ENCODE peak calls at places on chromosomes 11 and 22, in nine cellular contexts. D, L, P, A, R, Q, T, W and H are unnamed samples.

GRCh38 chr11:88478136-88478785 is 140.7 kb upstream of the CTSC start:
- DNase-seq in L (no peak), P (no peak), T (no peak), D (no peak), W (no peak), R (no peak), Q (no peak), A (no peak), H (no peak)

GRCh38 chr22:49967333-49968241 is 7.0 kb downstream of the PIM3 start:
- DNase-seq in D (peak), L (peak), P (peak), T (peak), R (peak), W (peak), Q (no peak), A (no peak), H (peak)

GRCh38 chr11:65355013-65355775 is 643 bp downstream of the TIGD3 start:
- DNase-seq in W (peak), A (no peak), D (peak), R (no peak), Q (no peak), L (peak), P (peak), T (peak), H (peak)

GRCh38 chr11:13776134-13776815 is 107.8 kb downstream of the FAR1 start:
- DNase-seq in A (no peak), T (peak), Q (peak), R (no peak), W (no peak), P (no peak), L (no peak), D (no peak), H (no peak)

GRCh38 chr11:15035283-15035682 is 38.1 kb upstream of the CALCB start:
- DNase-seq in T (no peak), R (no peak), D (no peak), A (no peak), L (no peak), W (no peak), P (no peak), Q (no peak), H (peak)

GRCh38 chr11:28833169-28833568 is 725.0 kb downstream of the METTL15 start:
- DNase-seq in T (no peak), W (no peak), R (no peak), D (no peak), L (no peak), P (no peak), Q (no peak), A (no peak), H (no peak)

GRCh38 chr22:46069518-46070214 is 80.7 kb upstream of the PPARA start:
- DNase-seq in L (no peak), T (no peak), D (peak), R (peak), Q (peak), P (peak), A (peak), W (peak), H (peak)

GRCh38 chr22:38871360-38872171 is 450 bp downstream of the CBX6 start:
- DNase-seq in D (no peak), P (peak), R (peak), T (peak), A (no peak), W (peak), L (peak), Q (no peak), H (peak)

GRCh38 chr22:45235101-45235777 is 5.5 kb downstream of the KIAA0930 start:
- DNase-seq in L (no peak), A (no peak), R (peak), Q (no peak), D (peak), W (no peak), T (no peak), P (no peak), H (peak)

GRCh38 chr11:117915672-117916235 is 13.4 kb downstream of the TMPRSS13 start:
- DNase-seq in T (no peak), D (no peak), W (no peak), Q (no peak), P (no peak), L (no peak), R (no peak), A (no peak), H (no peak)

GRCh38 chr11:104435498-104435897 is 271.6 kb upstream of the PDGFD start:
- DNase-seq in R (no peak), W (no peak), Q (no peak), T (no peak), D (no peak), A (no peak), L (no peak), P (no peak), H (no peak)

GRCh38 chr22:30182365-30182764 is 64.2 kb downstream of the LIF start:
- DNase-seq in A (no peak), P (no peak), T (no peak), L (no peak), D (no peak), W (no peak), Q (no peak), R (no peak), H (no peak)

GRCh38 chr11:64853709-64854108 is 9.3 kb upstream of the CDC42BPG start:
- DNase-seq in D (no peak), Q (no peak), A (no peak), P (no peak), T (peak), L (no peak), R (no peak), W (no peak), H (peak)

GRCh38 chr11:47409440-47410403 is 1.3 kb downstream of the SLC39A13 start:
- DNase-seq in Q (no peak), T (no peak), D (no peak), R (no peak), A (no peak), W (no peak), L (peak), P (no peak), H (no peak)

GRCh38 chr22:17832665-17833064 is 58.4 kb upstream of the BID start:
- DNase-seq in L (no peak), P (no peak), T (no peak), R (no peak), Q (no peak), D (no peak), W (no peak), A (no peak), H (peak)

DNA sequence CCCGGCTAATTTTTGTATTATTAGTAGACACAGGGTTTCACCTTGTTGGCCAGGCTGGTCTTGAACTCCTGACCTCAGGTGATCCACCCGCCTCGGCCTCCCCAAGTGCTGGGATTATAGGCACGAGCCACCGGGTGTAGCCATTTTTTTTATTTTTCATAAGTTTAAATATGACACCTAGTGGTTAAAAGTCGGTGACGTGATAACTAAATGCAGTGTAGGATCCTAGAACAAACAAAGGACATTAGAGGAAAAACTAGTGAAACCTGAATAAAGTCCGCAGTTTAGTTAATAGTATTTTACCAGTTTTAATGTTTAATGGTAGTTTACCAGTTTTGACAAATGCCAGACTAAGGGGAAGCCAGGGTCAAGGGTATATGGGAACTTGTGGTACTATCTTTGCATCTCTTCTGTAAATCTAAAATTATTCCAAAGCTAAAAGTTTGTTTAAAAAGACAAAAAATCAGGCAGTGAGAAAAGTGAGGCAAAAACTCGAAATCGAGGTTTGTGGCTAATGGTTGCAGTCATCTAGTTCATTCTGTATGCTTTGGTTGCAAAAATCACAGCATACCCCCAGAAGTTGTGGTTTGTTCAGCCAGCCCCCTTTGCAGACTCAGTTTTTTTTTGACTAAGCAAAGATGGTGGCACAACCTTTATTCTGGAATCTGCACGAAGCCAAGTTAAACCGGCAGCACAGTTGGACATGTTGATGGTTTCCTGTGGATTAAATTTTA is 29.6 kb downstream of the TOM1 start:
- DNase-seq in D (no peak), Q (no peak), R (no peak), L (peak), A (no peak), T (no peak), W (no peak), P (no peak), H (no peak)
- TF ChIP-seq CTCF in D (no peak), Q (no peak), R (no peak), L (no peak), A (no peak), T (no peak), W (no peak), P (no peak), H (no peak)

DNA sequence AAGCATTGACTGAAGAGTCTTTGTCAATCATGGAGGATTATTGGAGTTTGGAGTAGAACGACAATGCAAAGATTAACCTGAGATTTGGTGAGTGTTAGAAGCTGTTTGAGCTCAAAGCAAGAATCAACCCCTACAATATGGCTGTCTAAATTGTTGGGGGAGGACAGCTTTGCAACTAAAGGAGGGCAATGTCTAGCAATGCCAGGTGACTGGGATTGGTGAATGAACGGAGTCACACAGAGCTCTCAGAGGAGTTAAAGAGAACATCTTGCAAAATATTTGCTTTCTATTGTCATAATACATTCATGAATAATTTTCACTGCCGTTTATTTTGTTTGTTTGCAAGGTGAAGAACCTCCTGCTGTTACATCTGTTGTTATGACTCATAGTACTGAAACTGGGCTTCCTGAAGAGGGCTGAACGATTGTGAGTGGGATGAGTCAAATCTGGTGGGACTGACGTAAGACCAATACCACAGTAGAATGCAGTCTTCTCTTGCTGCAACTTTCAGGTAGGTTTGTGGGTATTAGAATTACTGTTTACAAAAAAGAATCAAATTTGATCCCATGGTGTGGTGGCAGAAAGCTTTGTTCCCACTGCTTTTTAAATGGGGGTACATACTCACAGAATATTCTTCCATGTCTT is 281.9 kb downstream of the CADM1 start:
- DNase-seq in L (no peak), Q (no peak), D (no peak), W (no peak), P (no peak), R (no peak), A (peak), T (no peak), H (no peak)
- H3K4me3 ChIP-seq in L (no peak), Q (no peak), D (no peak), W (no peak), P (no peak), R (no peak), A (no peak), T (no peak), H (no peak)

GRCh38 chr11:19160839-19161238 is 40.9 kb downstream of the CSRP3 start:
- DNase-seq in W (no peak), R (no peak), T (no peak), D (no peak), A (no peak), Q (no peak), P (no peak), L (no peak), H (no peak)
- TF ChIP-seq CTCF in W (no peak), R (no peak), T (no peak), D (no peak), A (no peak), Q (no peak), P (no peak), L (no peak), H (no peak)

DNA sequence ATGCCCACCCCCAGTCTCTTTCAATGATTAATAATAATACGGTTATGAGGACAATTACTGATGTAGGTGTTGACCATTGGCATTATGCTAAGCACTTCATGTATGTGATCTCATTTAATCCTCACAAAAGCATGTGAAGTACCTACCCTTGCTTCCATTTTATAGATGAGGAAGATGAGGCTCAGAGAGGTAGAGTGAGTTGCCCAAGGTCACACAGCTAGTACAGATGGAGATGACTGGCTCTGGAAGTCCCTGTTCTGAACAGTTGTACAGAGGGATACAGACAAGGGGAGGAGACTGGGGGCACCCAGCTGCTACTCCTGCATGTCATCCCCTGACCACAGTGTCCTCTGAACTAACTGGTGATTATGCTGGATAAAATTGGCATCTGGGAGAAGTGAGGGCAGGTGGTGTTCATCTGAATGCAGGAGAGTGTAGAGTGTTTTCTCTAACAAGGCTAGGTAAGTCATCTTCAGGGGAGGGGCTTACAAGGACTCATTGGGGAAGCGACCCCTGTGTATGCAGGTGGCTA is 43.2 kb downstream of the KIAA1671 start:
- DNase-seq in Q (no peak), R (no peak), A (no peak), T (no peak), L (no peak), D (no peak), W (no peak), P (no peak), H (no peak)
- H3K4me3 ChIP-seq in Q (peak), R (no peak), A (no peak), T (no peak), L (no peak), D (no peak), W (no peak), P (no peak), H (no peak)

DNA sequence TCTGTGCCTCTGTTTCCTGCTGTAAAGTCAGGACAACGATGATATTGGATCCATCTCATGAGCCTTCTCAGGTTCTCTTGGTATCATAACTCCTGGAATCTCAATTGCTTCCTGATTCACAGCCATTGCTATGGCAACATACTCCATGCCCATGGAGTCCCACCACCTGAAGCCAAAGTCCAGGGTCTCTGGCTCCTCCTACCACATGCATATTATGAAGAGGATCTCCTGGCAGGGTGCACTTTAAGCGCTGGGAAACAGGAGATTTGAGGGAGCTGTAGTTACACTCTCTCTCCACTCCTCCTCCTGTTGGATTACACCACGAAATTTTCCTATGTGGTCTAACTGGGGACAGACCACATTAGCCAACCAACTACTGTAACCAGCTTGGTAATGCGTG is 130.9 kb upstream of the SEZ6L start:
- DNase-seq in L (no peak), Q (no peak), P (no peak), R (no peak), D (no peak), A (no peak), T (no peak), W (no peak), H (no peak)
- TF ChIP-seq CTCF in L (no peak), Q (no peak), P (no peak), R (no peak), D (no peak), A (no peak), T (no peak), W (no peak), H (no peak)

DNA sequence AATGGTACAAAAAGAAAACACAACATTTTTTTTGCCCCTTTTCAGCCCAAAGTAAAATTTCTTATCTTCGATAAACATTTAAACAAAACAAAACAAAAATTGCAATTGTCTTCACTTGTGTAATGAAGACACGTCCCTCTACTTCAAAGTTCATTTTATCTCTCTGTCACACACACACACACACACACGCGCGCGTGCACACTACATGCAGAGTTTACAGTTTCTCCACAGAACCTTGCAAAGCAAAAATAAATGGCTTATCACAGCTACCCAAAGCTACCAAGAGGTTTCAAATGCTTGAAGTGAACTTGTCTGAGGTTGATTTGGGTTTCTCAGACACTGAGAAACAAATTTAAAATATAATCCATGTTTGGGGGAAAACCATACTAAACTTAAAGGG is 72.3 kb downstream of the ETS1 start:
- DNase-seq in A (no peak), T (no peak), W (no peak), D (no peak), L (no peak), P (no peak), R (no peak), Q (no peak), H (no peak)
- H3K4me3 ChIP-seq in A (no peak), T (peak), W (no peak), D (peak), L (no peak), P (no peak), R (no peak), Q (no peak), H (no peak)

DNA sequence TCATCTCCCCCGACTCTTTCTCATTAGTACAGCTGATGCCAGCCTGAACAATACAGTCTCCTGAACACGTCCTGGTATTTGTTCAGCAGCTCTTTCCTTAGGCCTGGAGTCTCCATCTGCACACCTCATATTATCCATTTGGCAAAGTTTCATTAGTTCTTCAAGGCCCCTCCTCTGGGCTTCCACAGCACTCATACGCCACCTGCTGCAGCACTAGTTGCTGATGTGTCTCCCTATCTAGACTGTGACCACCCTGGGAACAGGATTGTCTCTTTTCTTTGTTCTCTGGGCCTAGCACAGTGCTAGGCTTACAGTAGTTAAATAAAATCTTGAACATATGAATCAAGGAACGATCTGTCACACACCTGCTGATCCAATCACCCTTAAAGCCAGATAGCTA is 17.2 kb downstream of the DCHS1 start:
- DNase-seq in Q (no peak), L (no peak), T (no peak), D (no peak), W (no peak), A (no peak), P (no peak), R (no peak), H (no peak)
- TF ChIP-seq CTCF in Q (no peak), L (no peak), T (no peak), D (no peak), W (no peak), A (no peak), P (no peak), R (no peak), H (no peak)

GRCh38 chr22:37454857-37455686 is 27.8 kb upstream of the ELFN2 start:
- DNase-seq in A (peak), D (no peak), P (no peak), R (peak), Q (peak), W (no peak), L (no peak), T (no peak), H (no peak)
- H3K4me3 ChIP-seq in A (no peak), D (no peak), P (no peak), R (no peak), Q (peak), W (no peak), L (no peak), T (no peak), H (no peak)

GRCh38 chr11:110830344-110831141 is 118.3 kb upstream of the ARHGAP20 start:
- DNase-seq in L (no peak), W (no peak), R (no peak), D (no peak), A (peak), P (no peak), Q (no peak), T (no peak), H (no peak)

GRCh38 chr11:110832080-110832479 is 119.8 kb upstream of the ARHGAP20 start:
- DNase-seq in D (no peak), P (no peak), L (no peak), W (no peak), Q (no peak), T (no peak), R (no peak), A (no peak), H (no peak)

GRCh38 chr11:110835103-110835502 is 122.9 kb upstream of the ARHGAP20 start:
- DNase-seq in Q (no peak), D (no peak), W (no peak), A (no peak), L (no peak), P (no peak), R (no peak), T (no peak), H (no peak)

GRCh38 chr11:110829873-110830272 is 117.6 kb upstream of the ARHGAP20 start:
- DNase-seq in W (no peak), P (no peak), A (no peak), T (no peak), D (no peak), R (no peak), L (no peak), Q (no peak), H (no peak)

DNA sequence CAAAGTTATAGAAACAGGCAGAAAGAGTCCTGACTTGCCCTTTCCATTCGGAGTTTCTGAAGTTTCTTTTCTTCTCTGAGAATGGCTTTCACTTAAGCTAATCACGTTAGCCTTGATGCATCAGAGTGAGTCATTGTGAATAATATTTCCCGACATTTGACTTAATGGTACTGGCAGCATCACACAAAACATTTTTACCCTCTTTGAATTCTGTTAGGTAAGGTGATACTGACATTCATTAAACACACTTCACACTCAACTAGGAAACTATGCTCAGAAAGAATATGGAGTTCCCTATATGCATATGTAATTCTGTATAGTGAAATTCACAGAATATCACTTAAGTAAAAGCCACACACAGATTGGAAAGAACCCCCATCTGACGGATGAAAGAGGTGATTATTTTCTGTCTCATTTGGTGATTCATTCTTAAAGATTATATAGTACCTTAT is 120.8 kb upstream of the ARHGAP20 start:
- DNase-seq in D (no peak), T (no peak), W (no peak), P (no peak), Q (no peak), A (peak), L (no peak), R (no peak), H (no peak)
- TF ChIP-seq CTCF in D (no peak), T (no peak), W (no peak), P (no peak), Q (no peak), A (no peak), L (no peak), R (no peak), H (no peak)